ENCODE peak calls at places on chromosomes 4 and X, in eight cellular contexts. J is mucosa of descending colon; S is neural progenitor cell; V is heart right ventricle; B is amygdala; W is activated gamma-delta T cell treated with Interleukin-2 at 50 U/mL for 16 hours; C is stimulated activated CD4-positive, alpha-beta T cell treated with anti-CD3 and anti-CD28 coated beads, Interleukin-4, amount 100 ng/mL, for 1 hour; F is NCI-H1930. Z is an unnamed sample.

GRCh38 chr4:169582203-169582602 is 30.2 kb downstream of the NEK1 start:
- DNase-seq in C (no peak), V (no peak), S (no peak), B (no peak), F (no peak), W (no peak), J (no peak), Z (no peak)

GRCh38 chrX:121853762-121854613 is 806.6 kb downstream of the GLUD2 start:
- DNase-seq in S (no peak), V (no peak), C (no peak), J (no peak), W (no peak), F (no peak), B (no peak), Z (no peak)

GRCh38 chr4:2946812-2947600 is 16.2 kb downstream of the NOP14 start:
- DNase-seq in C (no peak), S (no peak), B (no peak), V (no peak), F (no peak), W (no peak), J (no peak), Z (peak; percentile 48)

GRCh38 chr4:182169987-182170386 is 73.2 kb upstream of the TENM3 start:
- DNase-seq in V (no peak), B (no peak), J (no peak), S (no peak), W (no peak), C (no peak), F (no peak), Z (no peak)

GRCh38 chr4:77415689-77416088 is 189.9 kb upstream of the CXCL13 start:
- DNase-seq in S (no peak), C (no peak), W (no peak), V (no peak), F (no peak), B (no peak), J (no peak), Z (no peak)

GRCh38 chrX:14412686-14413085 is 116.7 kb upstream of the GLRA2 start:
- DNase-seq in B (no peak), J (no peak), V (no peak), S (no peak), F (no peak), W (no peak), C (no peak), Z (no peak)

GRCh38 chr4:183932576-183932975 is 27.5 kb downstream of the STOX2 start:
- DNase-seq in C (no peak), W (no peak), J (no peak), S (no peak), F (no peak), B (no peak), V (no peak), Z (no peak)

GRCh38 chr4:7964890-7965662 is 25.4 kb upstream of the AFAP1 start:
- DNase-seq in C (peak; percentile 44), V (peak; percentile 41), F (no peak), W (no peak), J (no peak), B (no peak), S (no peak), Z (no peak)

GRCh38 chrX:120604359-120604782 is 470 bp downstream of the MCTS1 start:
- DNase-seq in S (peak; percentile 17), W (peak; percentile 10), J (peak; percentile 29), C (peak; percentile 14), F (no peak), V (no peak), B (no peak), Z (peak; percentile 54)

GRCh38 chr4:104491396-104491821 is 3.3 kb downstream of the CXXC4 start:
- DNase-seq in V (peak; percentile 55), S (peak; percentile 85), W (peak; percentile 37), F (peak; percentile 65), C (peak; percentile 15), B (peak; percentile 43), J (peak; percentile 64), Z (peak; percentile 56)

GRCh38 chr4:73341454-73341853 is 62.6 kb upstream of the ALB start:
- DNase-seq in J (no peak), B (peak; percentile 13), W (no peak), C (no peak), F (peak; percentile 14), S (peak; percentile 79), V (no peak), Z (peak; percentile 74)

GRCh38 chrX:103175944-103176753 is 38.8 kb upstream of the BEX4 start:
- DNase-seq in J (peak; percentile 58), V (peak; percentile 26), F (peak; percentile 3), C (peak; percentile 54), B (peak; percentile 4), W (peak; percentile 50), S (peak; percentile 38), Z (peak; percentile 72)

GRCh38 chr4:148090029-148090428 is 352.2 kb downstream of the NR3C2 start:
- DNase-seq in F (no peak), V (no peak), J (no peak), W (no peak), B (no peak), C (no peak), S (no peak), Z (no peak)

GRCh38 chrX:85503258-85504158 is 124.0 kb upstream of the POF1B start:
- DNase-seq in C (no peak), F (no peak), B (no peak), J (no peak), W (no peak), S (no peak), V (no peak), Z (no peak)

GRCh38 chr4:67575232-67575888 is 16.8 kb downstream of the STAP1 start:
- DNase-seq in W (no peak), F (no peak), V (no peak), C (no peak), B (no peak), S (no peak), J (no peak), Z (no peak)

GRCh38 chrX:107571296-107571998 is 56.9 kb upstream of the PRPS1 start:
- DNase-seq in V (no peak), W (no peak), C (no peak), S (no peak), J (no peak), B (no peak), F (no peak), Z (no peak)

GRCh38 chr4:165967486-165967885 is 94.4 kb downstream of the TLL1 start:
- DNase-seq in V (no peak), B (no peak), C (no peak), S (no peak), J (no peak), F (no peak), W (no peak), Z (no peak)

GRCh38 chr4:40322853-40323252 is 12.3 kb upstream of the CHRNA9 start:
- DNase-seq in F (no peak), C (no peak), V (no peak), W (no peak), J (no peak), S (no peak), B (no peak), Z (no peak)

GRCh38 chr4:28508649-28509048 is 1648.0 kb downstream of the STIM2 start:
- DNase-seq in C (no peak), F (no peak), W (no peak), S (no peak), B (no peak), V (no peak), J (no peak), Z (no peak)

GRCh38 chrX:49930046-49930445 is 7.7 kb downstream of the CLCN5 start:
- DNase-seq in C (no peak), V (no peak), B (no peak), F (no peak), S (no peak), J (no peak), W (no peak), Z (no peak)

GRCh38 chr4:109414938-109415337 is 18.7 kb upstream of the SEC24B start:
- DNase-seq in W (no peak), C (no peak), F (no peak), S (no peak), B (no peak), J (no peak), V (no peak), Z (no peak)

GRCh38 chr4:44019721-44020120 is 428.9 kb downstream of the KCTD8 start:
- DNase-seq in W (no peak), C (no peak), S (no peak), J (no peak), B (no peak), F (no peak), V (no peak), Z (no peak)

GRCh38 chrX:142998447-142999208 is 27.1 kb upstream of the SPANXN4 start:
- DNase-seq in S (no peak), B (no peak), C (no peak), V (no peak), F (no peak), W (no peak), J (no peak), Z (no peak)

GRCh38 chr4:22235798-22236197 is 280.1 kb downstream of the ADGRA3 start:
- DNase-seq in W (no peak), F (no peak), C (no peak), V (peak; percentile 31), S (peak; percentile 11), J (no peak), B (no peak), Z (no peak)

GRCh38 chrX:48493890-48494364 is 14.9 kb upstream of the PORCN start:
- DNase-seq in C (no peak), S (peak; percentile 74), W (no peak), F (no peak), B (no peak), V (no peak), J (no peak), Z (no peak)